ENCODE peak calls at places on chromosomes 7 and 10, in six cellular contexts. One of them, this sample, is unnamed.

GRCh38 chr10:55183993-55184392 is 383.0 kb upstream of the PCDH15 start:
- DNase-seq in glutamatergic neuron: no peak
- DNase-seq in neural crest cell: no peak
- DNase-seq in GM12865: no peak
- DNase-seq in coronary artery: no peak
- DNase-seq in AG04450: no peak
- DNase-seq in this sample: no peak

GRCh38 chr7:95012001-95012400 is 104.6 kb downstream of the PPP1R9A start:
- DNase-seq in glutamatergic neuron: no peak
- DNase-seq in neural crest cell: no peak
- DNase-seq in GM12865: no peak
- DNase-seq in coronary artery: no peak
- DNase-seq in AG04450: no peak
- DNase-seq in this sample: no peak

GRCh38 chr7:34900891-34901493 is 136.3 kb downstream of the DPY19L1 start:
- DNase-seq in glutamatergic neuron: no peak
- DNase-seq in neural crest cell: no peak
- DNase-seq in GM12865: peak; percentile 17
- DNase-seq in coronary artery: no peak
- DNase-seq in AG04450: no peak
- DNase-seq in this sample: no peak

GRCh38 chr7:1677206-1678069 is 7.4 kb downstream of the ELFN1 start:
- DNase-seq in glutamatergic neuron: no peak
- DNase-seq in neural crest cell: no peak
- DNase-seq in GM12865: no peak
- DNase-seq in coronary artery: peak; percentile 46
- DNase-seq in AG04450: no peak
- DNase-seq in this sample: peak; percentile 82

GRCh38 chr10:5070648-5071410 is 23.4 kb upstream of the AKR1C3 start:
- DNase-seq in glutamatergic neuron: no peak
- DNase-seq in neural crest cell: no peak
- DNase-seq in GM12865: no peak
- DNase-seq in coronary artery: no peak
- DNase-seq in AG04450: no peak
- DNase-seq in this sample: no peak

GRCh38 chr10:114824396-114824795 is 2.8 kb downstream of the FHIP2A start:
- DNase-seq in glutamatergic neuron: no peak
- DNase-seq in neural crest cell: no peak
- DNase-seq in GM12865: no peak
- DNase-seq in coronary artery: no peak
- DNase-seq in AG04450: no peak
- DNase-seq in this sample: no peak

GRCh38 chr10:21926949-21927348 is 76.6 kb downstream of the DNAJC1 start:
- DNase-seq in glutamatergic neuron: no peak
- DNase-seq in neural crest cell: no peak
- DNase-seq in GM12865: no peak
- DNase-seq in coronary artery: no peak
- DNase-seq in AG04450: peak; percentile 88
- DNase-seq in this sample: no peak

GRCh38 chr7:77799078-77799964 is 748 bp downstream of the PHTF2 start:
- DNase-seq in glutamatergic neuron: peak; percentile 79
- DNase-seq in neural crest cell: peak; percentile 58
- DNase-seq in GM12865: peak; percentile 39
- DNase-seq in coronary artery: peak; percentile 78
- DNase-seq in AG04450: no peak
- DNase-seq in this sample: no peak

GRCh38 chr10:98367626-98368451 is 47.1 kb downstream of the PYROXD2 start:
- DNase-seq in glutamatergic neuron: no peak
- DNase-seq in neural crest cell: no peak
- DNase-seq in GM12865: no peak
- DNase-seq in coronary artery: no peak
- DNase-seq in AG04450: no peak
- DNase-seq in this sample: no peak

GRCh38 chr10:118725784-118726507 is 28.8 kb downstream of the CACUL1 start:
- DNase-seq in glutamatergic neuron: no peak
- DNase-seq in neural crest cell: no peak
- DNase-seq in GM12865: no peak
- DNase-seq in coronary artery: no peak
- DNase-seq in AG04450: peak; percentile 4
- DNase-seq in this sample: no peak

GRCh38 chr10:114504769-114505579 is 100.7 kb upstream of the AFAP1L2 start:
- DNase-seq in glutamatergic neuron: no peak
- DNase-seq in neural crest cell: no peak
- DNase-seq in GM12865: no peak
- DNase-seq in coronary artery: no peak
- DNase-seq in AG04450: peak; percentile 79
- DNase-seq in this sample: no peak

GRCh38 chr10:18658301-18658991 is 785 bp upstream of the ARL5B start:
- DNase-seq in glutamatergic neuron: peak; percentile 23
- DNase-seq in neural crest cell: no peak
- DNase-seq in GM12865: peak; percentile 75
- DNase-seq in coronary artery: no peak
- DNase-seq in AG04450: no peak
- DNase-seq in this sample: no peak

GRCh38 chr10:44848211-44848610 is 62.9 kb upstream of the TMEM72 start:
- DNase-seq in glutamatergic neuron: no peak
- DNase-seq in neural crest cell: no peak
- DNase-seq in GM12865: no peak
- DNase-seq in coronary artery: no peak
- DNase-seq in AG04450: no peak
- DNase-seq in this sample: no peak

GRCh38 chr10:33706746-33707145 is 372.3 kb upstream of the NRP1 start:
- DNase-seq in glutamatergic neuron: no peak
- DNase-seq in neural crest cell: no peak
- DNase-seq in GM12865: no peak
- DNase-seq in coronary artery: no peak
- DNase-seq in AG04450: no peak
- DNase-seq in this sample: no peak

GRCh38 chr10:86523348-86523747 is 1.8 kb upstream of the WAPL start:
- DNase-seq in glutamatergic neuron: no peak
- DNase-seq in neural crest cell: no peak
- DNase-seq in GM12865: no peak
- DNase-seq in coronary artery: no peak
- DNase-seq in AG04450: no peak
- DNase-seq in this sample: no peak

GRCh38 chr10:123790132-123790885 is 101.3 kb downstream of the CPXM2 start:
- DNase-seq in glutamatergic neuron: no peak
- DNase-seq in neural crest cell: no peak
- DNase-seq in GM12865: no peak
- DNase-seq in coronary artery: no peak
- DNase-seq in AG04450: no peak
- DNase-seq in this sample: peak; percentile 57

GRCh38 chr7:142854505-142855400 is at the start of gene EPHB6:
- DNase-seq in glutamatergic neuron: peak; percentile 75
- DNase-seq in neural crest cell: peak; percentile 54
- DNase-seq in GM12865: peak; percentile 62
- DNase-seq in coronary artery: peak; percentile 87
- DNase-seq in AG04450: no peak
- DNase-seq in this sample: peak; percentile 86

GRCh38 chr10:90862908-90863514 is 5.2 kb upstream of the HTR7 start:
- DNase-seq in glutamatergic neuron: no peak
- DNase-seq in neural crest cell: no peak
- DNase-seq in GM12865: peak; percentile 27
- DNase-seq in coronary artery: no peak
- DNase-seq in AG04450: no peak
- DNase-seq in this sample: no peak

GRCh38 chr7:2474813-2475677 is 1.2 kb downstream of the GRIFIN start:
- DNase-seq in glutamatergic neuron: no peak
- DNase-seq in neural crest cell: no peak
- DNase-seq in GM12865: no peak
- DNase-seq in coronary artery: no peak
- DNase-seq in AG04450: no peak
- DNase-seq in this sample: no peak

GRCh38 chr7:80189638-80190037 is 55.0 kb downstream of the GNAI1 start:
- DNase-seq in glutamatergic neuron: no peak
- DNase-seq in neural crest cell: no peak
- DNase-seq in GM12865: no peak
- DNase-seq in coronary artery: no peak
- DNase-seq in AG04450: no peak
- DNase-seq in this sample: no peak

GRCh38 chr10:22319559-22320558 is 1.0 kb upstream of the BMI1 start:
- DNase-seq in glutamatergic neuron: no peak
- DNase-seq in neural crest cell: no peak
- DNase-seq in GM12865: no peak
- DNase-seq in coronary artery: no peak
- DNase-seq in AG04450: no peak
- DNase-seq in this sample: no peak

GRCh38 chr10:60937784-60938654 is 6.0 kb downstream of the RHOBTB1 start:
- DNase-seq in glutamatergic neuron: no peak
- DNase-seq in neural crest cell: no peak
- DNase-seq in GM12865: no peak
- DNase-seq in coronary artery: no peak
- DNase-seq in AG04450: no peak
- DNase-seq in this sample: no peak

GRCh38 chr10:97256356-97256755 is 36.1 kb downstream of the ARHGAP19 start:
- DNase-seq in glutamatergic neuron: no peak
- DNase-seq in neural crest cell: no peak
- DNase-seq in GM12865: no peak
- DNase-seq in coronary artery: no peak
- DNase-seq in AG04450: no peak
- DNase-seq in this sample: no peak

GRCh38 chr7:107267138-107267537 is 98.3 kb downstream of the HBP1 start:
- DNase-seq in glutamatergic neuron: no peak
- DNase-seq in neural crest cell: no peak
- DNase-seq in GM12865: no peak
- DNase-seq in coronary artery: no peak
- DNase-seq in AG04450: no peak
- DNase-seq in this sample: no peak

GRCh38 chr7:149414745-149415390 is 46.0 kb downstream of the ZNF777 start:
- DNase-seq in glutamatergic neuron: peak; percentile 82
- DNase-seq in neural crest cell: peak; percentile 59
- DNase-seq in GM12865: no peak
- DNase-seq in coronary artery: no peak
- DNase-seq in AG04450: peak; percentile 20
- DNase-seq in this sample: no peak

GRCh38 chr7:81698965-81699364 is 70.9 kb downstream of the HGF start:
- DNase-seq in glutamatergic neuron: no peak
- DNase-seq in neural crest cell: no peak
- DNase-seq in GM12865: no peak
- DNase-seq in coronary artery: no peak
- DNase-seq in AG04450: no peak
- DNase-seq in this sample: no peak
- TF ChIP-seq CTCF in glutamatergic neuron: no peak
- TF ChIP-seq CTCF in neural crest cell: no peak
- TF ChIP-seq CTCF in GM12865: no peak
- TF ChIP-seq CTCF in coronary artery: no peak
- TF ChIP-seq CTCF in AG04450: no peak
- TF ChIP-seq CTCF in this sample: no peak

DNA sequence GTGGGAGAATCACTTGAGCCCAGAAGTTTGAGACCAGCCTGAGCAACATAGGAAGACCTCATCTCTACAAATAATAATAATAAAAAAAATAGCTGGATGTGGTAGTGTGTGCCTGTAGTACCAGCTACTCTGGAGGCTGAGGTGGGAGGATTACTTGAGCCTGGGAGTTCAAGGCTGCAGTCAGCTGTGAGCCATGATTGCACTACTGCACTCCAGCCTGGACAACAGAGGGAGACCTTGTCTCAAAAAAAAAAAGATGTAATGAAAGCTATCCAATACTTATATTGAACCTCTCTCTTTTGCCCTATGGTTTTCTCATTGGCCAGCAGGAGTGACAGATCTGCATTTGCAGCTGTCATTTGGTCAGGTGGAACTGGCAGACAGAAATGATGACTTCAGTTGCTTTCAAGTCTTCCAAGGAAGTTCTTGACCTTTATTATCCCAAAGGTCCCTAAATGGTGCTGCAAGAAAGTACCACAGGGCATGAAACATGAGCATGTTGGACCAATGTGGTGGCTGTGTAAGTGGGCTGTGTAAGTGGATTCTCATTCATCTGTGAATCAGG is 99.4 kb downstream of the CALD1 start:
- DNase-seq in glutamatergic neuron: no peak
- DNase-seq in neural crest cell: no peak
- DNase-seq in GM12865: peak; percentile 23
- DNase-seq in coronary artery: no peak
- DNase-seq in AG04450: no peak
- DNase-seq in this sample: no peak
- TF ChIP-seq CTCF in glutamatergic neuron: no peak
- TF ChIP-seq CTCF in neural crest cell: no peak
- TF ChIP-seq CTCF in GM12865: peak; percentile 22
- TF ChIP-seq CTCF in coronary artery: no peak
- TF ChIP-seq CTCF in AG04450: no peak
- TF ChIP-seq CTCF in this sample: no peak

DNA sequence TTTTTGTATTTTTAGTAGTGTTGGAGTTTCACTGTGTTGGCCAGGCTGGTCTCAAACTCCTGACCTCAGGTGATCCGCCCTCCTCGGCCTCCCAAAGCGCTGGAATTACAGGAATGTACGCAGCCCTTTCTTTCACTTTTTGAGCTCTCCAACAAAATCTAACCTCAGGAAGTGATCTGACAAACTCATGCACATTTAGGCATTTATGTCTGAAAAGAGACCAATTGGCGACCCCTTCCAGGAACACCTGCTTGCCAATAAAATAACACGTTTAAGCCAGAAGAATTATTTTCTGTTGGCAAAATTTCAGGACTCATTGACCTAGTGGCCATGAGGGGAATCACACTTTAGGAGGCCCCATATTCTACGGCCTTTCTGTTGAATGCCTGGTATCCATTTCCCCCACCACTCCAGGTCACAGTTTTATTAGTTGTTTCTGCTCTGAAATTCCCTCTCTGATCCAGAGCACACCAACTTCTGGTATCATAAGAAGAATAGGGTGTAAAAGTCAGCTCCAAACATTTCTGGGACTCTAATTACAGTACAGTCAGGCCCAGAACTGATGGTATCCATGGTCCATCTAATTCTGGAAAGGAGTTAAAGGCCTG is 65.8 kb upstream of the FRMD4A start:
- DNase-seq in glutamatergic neuron: no peak
- DNase-seq in neural crest cell: no peak
- DNase-seq in GM12865: no peak
- DNase-seq in coronary artery: no peak
- DNase-seq in AG04450: peak; percentile 24
- DNase-seq in this sample: no peak
- TF ChIP-seq CTCF in glutamatergic neuron: peak; percentile 80
- TF ChIP-seq CTCF in neural crest cell: peak; percentile 57
- TF ChIP-seq CTCF in GM12865: peak; percentile 28
- TF ChIP-seq CTCF in coronary artery: no peak
- TF ChIP-seq CTCF in AG04450: peak; percentile 73
- TF ChIP-seq CTCF in this sample: peak; percentile 65

DNA sequence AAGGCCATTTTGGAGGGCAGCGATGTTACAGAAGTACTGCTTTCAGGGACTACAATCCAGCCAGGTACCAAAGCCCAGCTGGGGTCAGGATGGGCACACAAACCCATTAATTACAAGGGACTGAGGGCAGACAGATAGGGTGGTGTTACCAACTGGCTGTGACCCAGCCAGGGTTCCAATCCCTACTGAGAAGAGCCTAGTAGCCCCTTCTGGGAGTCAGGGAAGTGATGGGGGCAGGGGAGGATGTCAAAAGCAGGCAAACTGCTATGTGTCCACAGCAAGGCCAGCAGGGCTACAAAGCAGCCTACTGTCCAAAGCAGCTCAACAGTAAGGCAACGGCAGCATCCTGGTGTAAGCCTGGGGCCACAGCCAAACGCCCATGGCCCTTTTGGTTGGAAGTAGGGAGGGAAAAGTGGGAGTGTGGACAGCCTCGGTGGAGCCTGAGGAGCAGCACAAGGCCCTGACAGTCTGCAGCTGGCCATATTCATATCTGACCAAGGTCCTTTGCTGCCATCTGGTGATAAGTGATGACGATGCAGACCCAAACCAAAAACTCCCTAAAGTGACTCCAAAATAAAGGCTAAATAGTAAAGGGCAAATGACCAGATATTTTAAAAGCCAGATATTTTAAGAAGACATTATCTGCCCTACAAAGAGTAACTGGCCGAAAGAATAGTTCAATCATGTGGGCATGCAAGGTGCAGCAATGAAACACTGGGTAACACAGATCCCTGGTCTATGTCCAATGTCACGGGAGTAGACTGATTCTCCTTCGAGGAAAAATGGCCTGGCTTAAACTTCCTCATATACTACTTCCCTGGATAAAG is 56.9 kb downstream of the XPNPEP1 start:
- DNase-seq in glutamatergic neuron: peak; percentile 43
- DNase-seq in neural crest cell: peak; percentile 14
- DNase-seq in GM12865: no peak
- DNase-seq in coronary artery: no peak
- DNase-seq in AG04450: no peak
- DNase-seq in this sample: peak; percentile 54
- TF ChIP-seq CTCF in glutamatergic neuron: peak; percentile 50
- TF ChIP-seq CTCF in neural crest cell: peak; percentile 63
- TF ChIP-seq CTCF in GM12865: no peak
- TF ChIP-seq CTCF in coronary artery: no peak
- TF ChIP-seq CTCF in AG04450: peak; percentile 43
- TF ChIP-seq CTCF in this sample: peak; percentile 43

This sample was measured in osteocyte.